ENCODE peak calls at places on chromosome 11, in six cellular contexts. One of them, this sample, is unnamed.
A peak's percentile ranks its signal among the peaks of the same experiment; 100 is the strongest.

GRCh38 chr11:106950067-106950491 is 68.2 kb downstream of the GUCY1A2 start:
- DNase-seq in A549: no peak
- DNase-seq in lower lobe of right lung: no peak
- DNase-seq in osteoblast: no peak
- DNase-seq in uterus: no peak
- DNase-seq in hepatocyte: peak; percentile 6
- DNase-seq in this sample: no peak

GRCh38 chr11:1896895-1897294 is 5.2 kb upstream of the PRR33 start:
- DNase-seq in osteoblast: no peak
- DNase-seq in hepatocyte: no peak
- DNase-seq in A549: no peak
- DNase-seq in lower lobe of right lung: no peak
- DNase-seq in uterus: no peak
- DNase-seq in this sample: no peak

GRCh38 chr11:31968774-31969433 is 122.0 kb upstream of the RCN1 start:
- DNase-seq in uterus: peak; percentile 18
- DNase-seq in A549: no peak
- DNase-seq in hepatocyte: peak; percentile 22
- DNase-seq in lower lobe of right lung: no peak
- DNase-seq in osteoblast: peak; percentile 87
- DNase-seq in this sample: no peak

GRCh38 chr11:130070829-130071205 is 1.1 kb downstream of the APLP2 start:
- DNase-seq in A549: peak; percentile 4
- DNase-seq in osteoblast: peak; percentile 87
- DNase-seq in hepatocyte: peak; percentile 57
- DNase-seq in uterus: no peak
- DNase-seq in lower lobe of right lung: peak; percentile 74
- DNase-seq in this sample: peak; percentile 64

GRCh38 chr11:1193326-1194230 is 29.3 kb upstream of the MUC5B start:
- DNase-seq in lower lobe of right lung: peak; percentile 38
- DNase-seq in hepatocyte: no peak
- DNase-seq in A549: no peak
- DNase-seq in osteoblast: peak; percentile 76
- DNase-seq in uterus: peak; percentile 8
- DNase-seq in this sample: no peak

GRCh38 chr11:96052921-96053631 is 129.2 kb upstream of the MTMR2 start:
- DNase-seq in osteoblast: no peak
- DNase-seq in A549: no peak
- DNase-seq in uterus: no peak
- DNase-seq in hepatocyte: no peak
- DNase-seq in lower lobe of right lung: no peak
- DNase-seq in this sample: no peak

GRCh38 chr11:10728154-10728553 is 22.9 kb upstream of the CTR9 start:
- DNase-seq in osteoblast: no peak
- DNase-seq in lower lobe of right lung: no peak
- DNase-seq in A549: no peak
- DNase-seq in uterus: no peak
- DNase-seq in hepatocyte: no peak
- DNase-seq in this sample: no peak

GRCh38 chr11:14612624-14613023 is 31.0 kb upstream of the PDE3B start:
- DNase-seq in uterus: no peak
- DNase-seq in hepatocyte: peak; percentile 24
- DNase-seq in lower lobe of right lung: no peak
- DNase-seq in A549: no peak
- DNase-seq in osteoblast: no peak
- DNase-seq in this sample: no peak

GRCh38 chr11:47607380-47607779 is 13.2 kb upstream of the C1QTNF4 start:
- DNase-seq in uterus: peak; percentile 69
- DNase-seq in hepatocyte: peak; percentile 34
- DNase-seq in lower lobe of right lung: no peak
- DNase-seq in A549: no peak
- DNase-seq in osteoblast: peak; percentile 95
- DNase-seq in this sample: peak; percentile 56

GRCh38 chr11:2797741-2798361 is 87.7 kb downstream of the CDKN1C start:
- DNase-seq in uterus: no peak
- DNase-seq in hepatocyte: no peak
- DNase-seq in lower lobe of right lung: peak; percentile 35
- DNase-seq in osteoblast: peak; percentile 36
- DNase-seq in A549: no peak
- DNase-seq in this sample: no peak

GRCh38 chr11:72688929-72689328 is 14.7 kb upstream of the PDE2A start:
- DNase-seq in hepatocyte: no peak
- DNase-seq in osteoblast: no peak
- DNase-seq in uterus: no peak
- DNase-seq in lower lobe of right lung: no peak
- DNase-seq in A549: no peak
- DNase-seq in this sample: no peak

GRCh38 chr11:78690588-78690987 is 115.9 kb upstream of the NARS2 start:
- DNase-seq in hepatocyte: no peak
- DNase-seq in lower lobe of right lung: no peak
- DNase-seq in uterus: no peak
- DNase-seq in A549: no peak
- DNase-seq in osteoblast: peak; percentile 88
- DNase-seq in this sample: no peak

GRCh38 chr11:64917663-64917995 is 620 bp upstream of the ATG2A start:
- DNase-seq in uterus: no peak
- DNase-seq in A549: no peak
- DNase-seq in lower lobe of right lung: no peak
- DNase-seq in osteoblast: peak; percentile 77
- DNase-seq in hepatocyte: no peak
- DNase-seq in this sample: no peak
- H3K27ac ChIP-seq in uterus: peak overlapping the region; percentile 87
- H3K27ac ChIP-seq in A549: peak overlapping the region; percentile 84
- H3K27ac ChIP-seq in lower lobe of right lung: peak overlapping the region; percentile 77
- H3K27ac ChIP-seq in osteoblast: peak overlapping the region; percentile 70
- H3K27ac ChIP-seq in hepatocyte: peak overlapping the region; percentile 64
- H3K27ac ChIP-seq in this sample: peak overlapping the region; percentile 85

GRCh38 chr11:43992138-43992537 is 49.7 kb downstream of the C11orf96 start:
- DNase-seq in lower lobe of right lung: no peak
- DNase-seq in hepatocyte: no peak
- DNase-seq in A549: no peak
- DNase-seq in uterus: no peak
- DNase-seq in osteoblast: no peak
- DNase-seq in this sample: no peak

GRCh38 chr11:43986881-43987280 is 44.4 kb downstream of the C11orf96 start:
- DNase-seq in osteoblast: no peak
- DNase-seq in hepatocyte: no peak
- DNase-seq in uterus: no peak
- DNase-seq in A549: no peak
- DNase-seq in lower lobe of right lung: no peak
- DNase-seq in this sample: no peak

GRCh38 chr11:43987384-43988039 is 45.1 kb downstream of the C11orf96 start:
- DNase-seq in hepatocyte: peak; percentile 49
- DNase-seq in A549: no peak
- DNase-seq in osteoblast: peak; percentile 94
- DNase-seq in lower lobe of right lung: peak; percentile 74
- DNase-seq in uterus: peak; percentile 96
- DNase-seq in this sample: peak; percentile 57

GRCh38 chr11:43988040-43988793 is 45.8 kb downstream of the C11orf96 start:
- DNase-seq in lower lobe of right lung: no peak
- DNase-seq in osteoblast: peak; percentile 61
- DNase-seq in uterus: no peak
- DNase-seq in hepatocyte: no peak
- DNase-seq in A549: no peak
- DNase-seq in this sample: no peak

DNA sequence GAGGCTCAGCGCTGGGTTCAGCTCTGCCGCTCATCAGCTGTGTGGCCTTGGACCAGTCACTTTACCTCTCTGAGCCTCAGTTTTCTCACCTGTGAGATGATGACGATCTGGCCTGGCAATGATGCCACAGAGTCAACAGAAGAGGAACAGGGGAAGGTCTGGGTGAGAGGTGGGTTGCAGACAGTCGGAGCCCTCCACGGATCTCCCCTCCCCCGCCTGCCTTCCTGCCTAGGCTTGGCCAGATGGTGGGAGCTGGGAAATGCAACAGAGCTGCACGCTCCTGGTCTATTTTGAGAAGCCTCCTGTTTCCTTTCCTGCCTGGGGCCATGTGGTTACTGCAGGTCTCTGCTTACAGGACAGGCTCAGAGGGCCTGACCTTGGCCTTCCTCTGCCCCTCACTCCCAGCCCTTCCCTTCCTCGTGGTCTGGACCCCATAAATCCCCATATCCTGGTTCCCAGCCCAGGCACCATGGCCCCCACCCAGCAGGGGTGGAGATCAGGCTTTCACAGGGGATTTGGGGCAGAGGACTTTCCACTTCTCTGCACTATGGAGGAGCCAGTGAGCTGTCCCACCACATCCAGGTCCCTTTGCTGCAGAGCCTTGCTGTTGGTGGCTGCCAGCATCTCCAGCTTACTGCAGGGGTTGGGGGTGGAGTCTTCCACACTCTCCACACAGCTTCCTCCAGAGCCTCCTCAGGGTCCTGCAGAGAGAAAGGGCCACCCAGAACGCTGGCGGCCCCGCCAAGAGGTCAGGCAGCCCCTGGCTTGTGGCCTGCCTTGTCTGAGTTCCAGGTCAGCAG is 46.9 kb downstream of the C11orf96 start:
- DNase-seq in hepatocyte: no peak
- DNase-seq in osteoblast: peak; percentile 42
- DNase-seq in uterus: peak; percentile 72
- DNase-seq in A549: no peak
- DNase-seq in lower lobe of right lung: no peak
- DNase-seq in this sample: peak; percentile 13
- H3K4me1 ChIP-seq in hepatocyte: peaks cover 17% of the 10 kb centered on the region
- H3K4me1 ChIP-seq in osteoblast: peaks cover 36% of the 10 kb centered on the region
- H3K4me1 ChIP-seq in uterus: peaks cover 12% of the 10 kb centered on the region
- H3K4me1 ChIP-seq in A549: peaks cover 13% of the 10 kb centered on the region
- H3K4me1 ChIP-seq in lower lobe of right lung: peaks cover 66% of the 10 kb centered on the region
- H3K4me1 ChIP-seq in this sample: peaks cover 33% of the 10 kb centered on the region

GRCh38 chr11:44065851-44066731 is at the start of gene ACCS:
- DNase-seq in osteoblast: peak; percentile 98
- DNase-seq in A549: peak; percentile 90
- DNase-seq in lower lobe of right lung: peak; percentile 98
- DNase-seq in uterus: peak; percentile 96
- DNase-seq in hepatocyte: peak; percentile 97
- DNase-seq in this sample: peak; percentile 98

GRCh38 chr11:44068180-44068579 is 2.1 kb downstream of the ACCS start:
- DNase-seq in A549: no peak
- DNase-seq in lower lobe of right lung: no peak
- DNase-seq in osteoblast: no peak
- DNase-seq in uterus: no peak
- DNase-seq in hepatocyte: no peak
- DNase-seq in this sample: no peak

GRCh38 chr11:44067266-44067665 is 1.2 kb downstream of the ACCS start:
- DNase-seq in A549: no peak
- DNase-seq in osteoblast: no peak
- DNase-seq in hepatocyte: no peak
- DNase-seq in uterus: no peak
- DNase-seq in lower lobe of right lung: no peak
- DNase-seq in this sample: no peak

GRCh38 chr11:44065161-44065571 is 904 bp upstream of the ACCS start:
- DNase-seq in A549: no peak
- DNase-seq in hepatocyte: no peak
- DNase-seq in lower lobe of right lung: no peak
- DNase-seq in osteoblast: no peak
- DNase-seq in uterus: no peak
- DNase-seq in this sample: no peak

GRCh38 chr11:44066732-44067131 is 662 bp downstream of the ACCS start:
- DNase-seq in uterus: peak; percentile 21
- DNase-seq in A549: no peak
- DNase-seq in lower lobe of right lung: no peak
- DNase-seq in osteoblast: peak; percentile 83
- DNase-seq in hepatocyte: peak; percentile 63
- DNase-seq in this sample: no peak
- H3K27ac ChIP-seq in uterus: peak overlapping the region; percentile 95
- H3K27ac ChIP-seq in A549: peak overlapping the region; percentile 97
- H3K27ac ChIP-seq in lower lobe of right lung: peak overlapping the region; percentile 92
- H3K27ac ChIP-seq in osteoblast: peak overlapping the region; percentile 87
- H3K27ac ChIP-seq in hepatocyte: peak overlapping the region; percentile 93
- H3K27ac ChIP-seq in this sample: peak overlapping the region; percentile 85

DNA sequence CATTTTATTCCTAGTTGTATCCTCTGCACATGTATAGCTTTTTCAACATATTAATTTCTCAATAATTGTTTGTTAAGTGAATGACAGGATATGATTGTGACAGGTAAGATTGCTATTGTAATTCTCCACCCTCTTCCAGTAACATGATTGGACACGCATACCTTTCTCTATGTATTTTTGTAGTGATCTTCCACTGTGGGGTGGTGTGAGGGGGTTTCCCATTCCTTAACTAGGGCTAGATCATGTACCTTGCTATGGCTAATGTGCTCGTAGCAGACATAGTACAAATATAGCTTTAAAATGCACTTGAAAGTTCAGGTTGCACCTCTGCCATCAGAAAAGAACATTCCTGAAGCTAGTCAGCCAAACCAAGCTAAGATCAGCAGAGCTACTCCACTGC is 2392.8 kb upstream of the RAG2 start:
- DNase-seq in A549: no peak
- DNase-seq in lower lobe of right lung: no peak
- DNase-seq in hepatocyte: no peak
- DNase-seq in osteoblast: no peak
- DNase-seq in uterus: no peak
- DNase-seq in this sample: peak; percentile 22
- H3K4me1 ChIP-seq in A549: no peaks in the 10 kb centered on the region
- H3K4me1 ChIP-seq in lower lobe of right lung: no peaks in the 10 kb centered on the region
- H3K4me1 ChIP-seq in hepatocyte: no peaks in the 10 kb centered on the region
- H3K4me1 ChIP-seq in osteoblast: no peaks in the 10 kb centered on the region
- H3K4me1 ChIP-seq in uterus: no peaks in the 10 kb centered on the region
- H3K4me1 ChIP-seq in this sample: peaks cover 5% of the 10 kb centered on the region

GRCh38 chr11:86152006-86152862 is 83.3 kb upstream of the PICALM start:
- DNase-seq in uterus: no peak
- DNase-seq in hepatocyte: no peak
- DNase-seq in lower lobe of right lung: no peak
- DNase-seq in osteoblast: no peak
- DNase-seq in A549: no peak
- DNase-seq in this sample: peak; percentile 24
- H3K27ac ChIP-seq in uterus: peak overlapping the region; percentile 38
- H3K27ac ChIP-seq in hepatocyte: peak overlapping the region; percentile 54
- H3K27ac ChIP-seq in lower lobe of right lung: peak overlapping the region; percentile 60
- H3K27ac ChIP-seq in osteoblast: peak overlapping the region; percentile 80
- H3K27ac ChIP-seq in A549: peak overlapping the region; percentile 75
- H3K27ac ChIP-seq in this sample: peak overlapping the region; percentile 68

GRCh38 chr11:17524221-17524620 is 20.0 kb downstream of the USH1C start:
- DNase-seq in hepatocyte: no peak
- DNase-seq in osteoblast: peak; percentile 35
- DNase-seq in uterus: no peak
- DNase-seq in lower lobe of right lung: no peak
- DNase-seq in A549: no peak
- DNase-seq in this sample: no peak
- H3K4me1 ChIP-seq in hepatocyte: no peaks in the 10 kb centered on the region
- H3K4me1 ChIP-seq in osteoblast: no peaks in the 10 kb centered on the region
- H3K4me1 ChIP-seq in uterus: no peaks in the 10 kb centered on the region
- H3K4me1 ChIP-seq in lower lobe of right lung: no peaks in the 10 kb centered on the region
- H3K4me1 ChIP-seq in A549: no peaks in the 10 kb centered on the region
- H3K4me1 ChIP-seq in this sample: peaks cover 27% of the 10 kb centered on the region

This sample was measured in thyroid gland.